ENCODE peak calls at places on chromosome 1, in four cellular contexts. One of them, this sample, is unnamed.

GRCh38 chr1:15950763-15951295 is 25.1 kb downstream of the ZBTB17 start:
- DNase-seq in body of pancreas: peak
- DNase-seq in stimulated activated CD8-positive, alpha-beta memory T cell treated with anti-CD3 and anti-CD28 coated beads, Interleukin-15, amount 100 ng/mL, for 24 hours: peak
- DNase-seq in suprapubic skin: no peak
- DNase-seq in this sample: peak

GRCh38 chr1:151972533-151973270 is 21.0 kb downstream of the S100A10 start:
- DNase-seq in body of pancreas: no peak
- DNase-seq in stimulated activated CD8-positive, alpha-beta memory T cell treated with anti-CD3 and anti-CD28 coated beads, Interleukin-15, amount 100 ng/mL, for 24 hours: no peak
- DNase-seq in suprapubic skin: peak
- DNase-seq in this sample: no peak

GRCh38 chr1:221874285-221875003 is 132.6 kb upstream of the DUSP10 start:
- DNase-seq in body of pancreas: no peak
- DNase-seq in stimulated activated CD8-positive, alpha-beta memory T cell treated with anti-CD3 and anti-CD28 coated beads, Interleukin-15, amount 100 ng/mL, for 24 hours: no peak
- DNase-seq in suprapubic skin: no peak
- DNase-seq in this sample: no peak

GRCh38 chr1:67355745-67356424 is 48.2 kb downstream of the IL12RB2 start:
- DNase-seq in body of pancreas: no peak
- DNase-seq in stimulated activated CD8-positive, alpha-beta memory T cell treated with anti-CD3 and anti-CD28 coated beads, Interleukin-15, amount 100 ng/mL, for 24 hours: no peak
- DNase-seq in suprapubic skin: no peak
- DNase-seq in this sample: no peak

GRCh38 chr1:95699274-95699953 is 465.4 kb downstream of the RWDD3 start:
- DNase-seq in body of pancreas: no peak
- DNase-seq in stimulated activated CD8-positive, alpha-beta memory T cell treated with anti-CD3 and anti-CD28 coated beads, Interleukin-15, amount 100 ng/mL, for 24 hours: no peak
- DNase-seq in suprapubic skin: no peak
- DNase-seq in this sample: no peak

GRCh38 chr1:209387969-209388329 is 195.6 kb upstream of the CAMK1G start:
- DNase-seq in body of pancreas: no peak
- DNase-seq in stimulated activated CD8-positive, alpha-beta memory T cell treated with anti-CD3 and anti-CD28 coated beads, Interleukin-15, amount 100 ng/mL, for 24 hours: no peak
- DNase-seq in suprapubic skin: no peak
- DNase-seq in this sample: no peak

GRCh38 chr1:38125016-38125415 is 78.4 kb upstream of the POU3F1 start:
- DNase-seq in body of pancreas: no peak
- DNase-seq in stimulated activated CD8-positive, alpha-beta memory T cell treated with anti-CD3 and anti-CD28 coated beads, Interleukin-15, amount 100 ng/mL, for 24 hours: no peak
- DNase-seq in suprapubic skin: no peak
- DNase-seq in this sample: no peak

GRCh38 chr1:91732291-91732953 is 153.5 kb downstream of the TGFBR3 start:
- DNase-seq in body of pancreas: no peak
- DNase-seq in stimulated activated CD8-positive, alpha-beta memory T cell treated with anti-CD3 and anti-CD28 coated beads, Interleukin-15, amount 100 ng/mL, for 24 hours: no peak
- DNase-seq in suprapubic skin: no peak
- DNase-seq in this sample: no peak

GRCh38 chr1:38084700-38085099 is 38.1 kb upstream of the POU3F1 start:
- DNase-seq in body of pancreas: peak
- DNase-seq in stimulated activated CD8-positive, alpha-beta memory T cell treated with anti-CD3 and anti-CD28 coated beads, Interleukin-15, amount 100 ng/mL, for 24 hours: no peak
- DNase-seq in suprapubic skin: no peak
- DNase-seq in this sample: no peak

GRCh38 chr1:12251442-12251841 is 21.6 kb downstream of the VPS13D start:
- DNase-seq in body of pancreas: no peak
- DNase-seq in stimulated activated CD8-positive, alpha-beta memory T cell treated with anti-CD3 and anti-CD28 coated beads, Interleukin-15, amount 100 ng/mL, for 24 hours: no peak
- DNase-seq in suprapubic skin: no peak
- DNase-seq in this sample: no peak

GRCh38 chr1:155226188-155226909 is 17.9 kb downstream of the MTX1 start:
- DNase-seq in body of pancreas: peak
- DNase-seq in stimulated activated CD8-positive, alpha-beta memory T cell treated with anti-CD3 and anti-CD28 coated beads, Interleukin-15, amount 100 ng/mL, for 24 hours: no peak
- DNase-seq in suprapubic skin: peak
- DNase-seq in this sample: peak

GRCh38 chr1:150173161-150173585 is 23.5 kb downstream of the PLEKHO1 start:
- DNase-seq in body of pancreas: no peak
- DNase-seq in stimulated activated CD8-positive, alpha-beta memory T cell treated with anti-CD3 and anti-CD28 coated beads, Interleukin-15, amount 100 ng/mL, for 24 hours: no peak
- DNase-seq in suprapubic skin: no peak
- DNase-seq in this sample: no peak

GRCh38 chr1:20069932-20070331 is at the start of gene PLA2G5:
- DNase-seq in body of pancreas: peak
- DNase-seq in stimulated activated CD8-positive, alpha-beta memory T cell treated with anti-CD3 and anti-CD28 coated beads, Interleukin-15, amount 100 ng/mL, for 24 hours: no peak
- DNase-seq in suprapubic skin: peak
- DNase-seq in this sample: no peak

GRCh38 chr1:231487910-231488309 is 40.6 kb upstream of the TSNAX start:
- DNase-seq in body of pancreas: no peak
- DNase-seq in stimulated activated CD8-positive, alpha-beta memory T cell treated with anti-CD3 and anti-CD28 coated beads, Interleukin-15, amount 100 ng/mL, for 24 hours: no peak
- DNase-seq in suprapubic skin: no peak
- DNase-seq in this sample: no peak

GRCh38 chr1:68119445-68119844 is 69.0 kb upstream of the DIRAS3 start:
- DNase-seq in body of pancreas: no peak
- DNase-seq in stimulated activated CD8-positive, alpha-beta memory T cell treated with anti-CD3 and anti-CD28 coated beads, Interleukin-15, amount 100 ng/mL, for 24 hours: no peak
- DNase-seq in suprapubic skin: no peak
- DNase-seq in this sample: no peak

GRCh38 chr1:226655251-226656163 is 83.6 kb downstream of the ITPKB start:
- DNase-seq in body of pancreas: no peak
- DNase-seq in stimulated activated CD8-positive, alpha-beta memory T cell treated with anti-CD3 and anti-CD28 coated beads, Interleukin-15, amount 100 ng/mL, for 24 hours: no peak
- DNase-seq in suprapubic skin: no peak
- DNase-seq in this sample: peak

GRCh38 chr1:183443025-183443424 is 24.8 kb upstream of the NMNAT2 start:
- DNase-seq in body of pancreas: no peak
- DNase-seq in stimulated activated CD8-positive, alpha-beta memory T cell treated with anti-CD3 and anti-CD28 coated beads, Interleukin-15, amount 100 ng/mL, for 24 hours: no peak
- DNase-seq in suprapubic skin: no peak
- DNase-seq in this sample: no peak

GRCh38 chr1:12174789-12175455 is 8.1 kb downstream of the TNFRSF1B start:
- DNase-seq in body of pancreas: no peak
- DNase-seq in stimulated activated CD8-positive, alpha-beta memory T cell treated with anti-CD3 and anti-CD28 coated beads, Interleukin-15, amount 100 ng/mL, for 24 hours: no peak
- DNase-seq in suprapubic skin: no peak
- DNase-seq in this sample: peak

GRCh38 chr1:114794038-114794437 is 13.6 kb upstream of the SIKE1 start:
- DNase-seq in body of pancreas: no peak
- DNase-seq in stimulated activated CD8-positive, alpha-beta memory T cell treated with anti-CD3 and anti-CD28 coated beads, Interleukin-15, amount 100 ng/mL, for 24 hours: no peak
- DNase-seq in suprapubic skin: no peak
- DNase-seq in this sample: no peak

GRCh38 chr1:223542831-223543230 is 122.7 kb downstream of the CAPN8 start:
- DNase-seq in body of pancreas: no peak
- DNase-seq in stimulated activated CD8-positive, alpha-beta memory T cell treated with anti-CD3 and anti-CD28 coated beads, Interleukin-15, amount 100 ng/mL, for 24 hours: no peak
- DNase-seq in suprapubic skin: no peak
- DNase-seq in this sample: no peak

GRCh38 chr1:17618558-17619247 is 79.2 kb downstream of the ARHGEF10L start:
- DNase-seq in body of pancreas: no peak
- DNase-seq in stimulated activated CD8-positive, alpha-beta memory T cell treated with anti-CD3 and anti-CD28 coated beads, Interleukin-15, amount 100 ng/mL, for 24 hours: no peak
- DNase-seq in suprapubic skin: no peak
- DNase-seq in this sample: no peak

GRCh38 chr1:164983023-164983650 is 373.4 kb downstream of the LMX1A start:
- DNase-seq in body of pancreas: no peak
- DNase-seq in stimulated activated CD8-positive, alpha-beta memory T cell treated with anti-CD3 and anti-CD28 coated beads, Interleukin-15, amount 100 ng/mL, for 24 hours: no peak
- DNase-seq in suprapubic skin: no peak
- DNase-seq in this sample: no peak

GRCh38 chr1:58762806-58763205 is 21.0 kb downstream of the JUN start:
- DNase-seq in body of pancreas: no peak
- DNase-seq in stimulated activated CD8-positive, alpha-beta memory T cell treated with anti-CD3 and anti-CD28 coated beads, Interleukin-15, amount 100 ng/mL, for 24 hours: no peak
- DNase-seq in suprapubic skin: no peak
- DNase-seq in this sample: no peak

GRCh38 chr1:75520862-75521261 is 90.1 kb downstream of the SLC44A5 start:
- DNase-seq in body of pancreas: no peak
- DNase-seq in stimulated activated CD8-positive, alpha-beta memory T cell treated with anti-CD3 and anti-CD28 coated beads, Interleukin-15, amount 100 ng/mL, for 24 hours: no peak
- DNase-seq in suprapubic skin: no peak
- DNase-seq in this sample: no peak

GRCh38 chr1:200954434-200954833 is 59.7 kb downstream of the INAVA start:
- DNase-seq in body of pancreas: no peak
- DNase-seq in stimulated activated CD8-positive, alpha-beta memory T cell treated with anti-CD3 and anti-CD28 coated beads, Interleukin-15, amount 100 ng/mL, for 24 hours: no peak
- DNase-seq in suprapubic skin: no peak
- DNase-seq in this sample: no peak

GRCh38 chr1:156804572-156805243 is 11.9 kb downstream of the SH2D2A start:
- DNase-seq in body of pancreas: no peak
- DNase-seq in stimulated activated CD8-positive, alpha-beta memory T cell treated with anti-CD3 and anti-CD28 coated beads, Interleukin-15, amount 100 ng/mL, for 24 hours: no peak
- DNase-seq in suprapubic skin: no peak
- DNase-seq in this sample: no peak

GRCh38 chr1:209561561-209561960 is 22.0 kb upstream of the CAMK1G start:
- DNase-seq in body of pancreas: no peak
- DNase-seq in stimulated activated CD8-positive, alpha-beta memory T cell treated with anti-CD3 and anti-CD28 coated beads, Interleukin-15, amount 100 ng/mL, for 24 hours: no peak
- DNase-seq in suprapubic skin: no peak
- DNase-seq in this sample: no peak

GRCh38 chr1:203630697-203631096 is 4.1 kb downstream of the ATP2B4 start:
- DNase-seq in body of pancreas: no peak
- DNase-seq in stimulated activated CD8-positive, alpha-beta memory T cell treated with anti-CD3 and anti-CD28 coated beads, Interleukin-15, amount 100 ng/mL, for 24 hours: no peak
- DNase-seq in suprapubic skin: no peak
- DNase-seq in this sample: no peak

GRCh38 chr1:1440941-1441888 is 5.7 kb downstream of the VWA1 start:
- DNase-seq in body of pancreas: peak
- DNase-seq in stimulated activated CD8-positive, alpha-beta memory T cell treated with anti-CD3 and anti-CD28 coated beads, Interleukin-15, amount 100 ng/mL, for 24 hours: peak
- DNase-seq in suprapubic skin: no peak
- DNase-seq in this sample: no peak

GRCh38 chr1:164982545-164982944 is 374.0 kb downstream of the LMX1A start:
- DNase-seq in body of pancreas: no peak
- DNase-seq in stimulated activated CD8-positive, alpha-beta memory T cell treated with anti-CD3 and anti-CD28 coated beads, Interleukin-15, amount 100 ng/mL, for 24 hours: no peak
- DNase-seq in suprapubic skin: no peak
- DNase-seq in this sample: no peak

GRCh38 chr1:93816970-93817738 is 61.9 kb downstream of the DNTTIP2 start:
- DNase-seq in body of pancreas: no peak
- DNase-seq in stimulated activated CD8-positive, alpha-beta memory T cell treated with anti-CD3 and anti-CD28 coated beads, Interleukin-15, amount 100 ng/mL, for 24 hours: no peak
- DNase-seq in suprapubic skin: no peak
- DNase-seq in this sample: no peak

GRCh38 chr1:201019321-201019977 is 4.1 kb downstream of the KIF21B start:
- DNase-seq in body of pancreas: no peak
- DNase-seq in stimulated activated CD8-positive, alpha-beta memory T cell treated with anti-CD3 and anti-CD28 coated beads, Interleukin-15, amount 100 ng/mL, for 24 hours: peak
- DNase-seq in suprapubic skin: no peak
- DNase-seq in this sample: peak

GRCh38 chr1:236608930-236609726 is 4.8 kb upstream of the HEATR1 start:
- DNase-seq in body of pancreas: peak
- DNase-seq in stimulated activated CD8-positive, alpha-beta memory T cell treated with anti-CD3 and anti-CD28 coated beads, Interleukin-15, amount 100 ng/mL, for 24 hours: no peak
- DNase-seq in suprapubic skin: no peak
- DNase-seq in this sample: peak

GRCh38 chr1:5637171-5637570 is 355.1 kb downstream of the NPHP4 start:
- DNase-seq in body of pancreas: peak
- DNase-seq in stimulated activated CD8-positive, alpha-beta memory T cell treated with anti-CD3 and anti-CD28 coated beads, Interleukin-15, amount 100 ng/mL, for 24 hours: no peak
- DNase-seq in suprapubic skin: peak
- DNase-seq in this sample: no peak

GRCh38 chr1:183444243-183444642 is 26.1 kb upstream of the NMNAT2 start:
- DNase-seq in body of pancreas: no peak
- DNase-seq in stimulated activated CD8-positive, alpha-beta memory T cell treated with anti-CD3 and anti-CD28 coated beads, Interleukin-15, amount 100 ng/mL, for 24 hours: no peak
- DNase-seq in suprapubic skin: no peak
- DNase-seq in this sample: no peak

GRCh38 chr1:185453496-185454192 is 136.6 kb upstream of the IVNS1ABP start:
- DNase-seq in body of pancreas: no peak
- DNase-seq in stimulated activated CD8-positive, alpha-beta memory T cell treated with anti-CD3 and anti-CD28 coated beads, Interleukin-15, amount 100 ng/mL, for 24 hours: no peak
- DNase-seq in suprapubic skin: no peak
- DNase-seq in this sample: no peak

GRCh38 chr1:10909697-10910489 is 102.6 kb upstream of the TARDBP start:
- DNase-seq in body of pancreas: peak
- DNase-seq in stimulated activated CD8-positive, alpha-beta memory T cell treated with anti-CD3 and anti-CD28 coated beads, Interleukin-15, amount 100 ng/mL, for 24 hours: peak
- DNase-seq in suprapubic skin: peak
- DNase-seq in this sample: peak

GRCh38 chr1:145991799-145992412 is 4.5 kb downstream of the TXNIP start:
- DNase-seq in body of pancreas: no peak
- DNase-seq in stimulated activated CD8-positive, alpha-beta memory T cell treated with anti-CD3 and anti-CD28 coated beads, Interleukin-15, amount 100 ng/mL, for 24 hours: no peak
- DNase-seq in suprapubic skin: peak
- DNase-seq in this sample: no peak

GRCh38 chr1:53206735-53207379 is 10.2 kb downstream of the CPT2 start:
- DNase-seq in body of pancreas: no peak
- DNase-seq in stimulated activated CD8-positive, alpha-beta memory T cell treated with anti-CD3 and anti-CD28 coated beads, Interleukin-15, amount 100 ng/mL, for 24 hours: no peak
- DNase-seq in suprapubic skin: no peak
- DNase-seq in this sample: no peak

GRCh38 chr1:207097871-207098324 is 6.1 kb upstream of the C4BPA start:
- DNase-seq in body of pancreas: no peak
- DNase-seq in stimulated activated CD8-positive, alpha-beta memory T cell treated with anti-CD3 and anti-CD28 coated beads, Interleukin-15, amount 100 ng/mL, for 24 hours: no peak
- DNase-seq in suprapubic skin: no peak
- DNase-seq in this sample: no peak

This sample was measured in left lung.